ENCODE peak calls at places on chromosomes 3 and 15, in five cellular contexts. B is GM12878, X is testis, L is left lung, P is kidney. R is an unnamed sample.

GRCh38 chr3:9276761-9277370 is 27.4 kb upstream of the SRGAP3 start:
- DNase-seq in X (no peak), B (no peak), P (no peak), L (no peak), R (no peak)

GRCh38 chr15:62390793-62391543 is 225.9 kb upstream of the C2CD4B start:
- DNase-seq in L (peak; percentile 84), P (peak; percentile 84), B (no peak), X (peak; percentile 59), R (no peak)

GRCh38 chr15:31435256-31435781 is 108.7 kb downstream of the KLF13 start:
- DNase-seq in B (peak; percentile 87), X (peak; percentile 87), P (peak; percentile 90), L (peak; percentile 85), R (peak; percentile 46)

GRCh38 chr3:69086133-69086722 is 1.5 kb downstream of the ARL6IP5 start:
- DNase-seq in B (no peak), L (peak; percentile 88), X (peak; percentile 87), P (peak; percentile 93), R (peak; percentile 11)

GRCh38 chr3:45992133-45992729 is 3.4 kb downstream of the FYCO1 start:
- DNase-seq in B (no peak), P (no peak), X (no peak), L (no peak), R (no peak)

GRCh38 chr3:82376883-82377282 is 615.4 kb upstream of the GBE1 start:
- DNase-seq in P (no peak), X (no peak), L (no peak), B (no peak), R (no peak)

GRCh38 chr15:59812889-59813288 is 123.8 kb upstream of the BNIP2 start:
- DNase-seq in L (no peak), B (no peak), X (peak; percentile 62), P (no peak), R (no peak)

GRCh38 chr15:60004019-60004845 is at the start of gene FOXB1:
- DNase-seq in B (no peak), L (peak; percentile 61), P (no peak), X (no peak), R (no peak)

GRCh38 chr3:46690798-46691197 is 2.7 kb downstream of the ALS2CL start:
- DNase-seq in L (no peak), B (no peak), X (no peak), P (peak; percentile 82), R (no peak)

GRCh38 chr15:63708141-63708772 is 111.1 kb downstream of the FBXL22 start:
- DNase-seq in X (no peak), L (no peak), B (no peak), P (no peak), R (no peak)

GRCh38 chr3:66423791-66424190 is 77.0 kb downstream of the LRIG1 start:
- DNase-seq in P (no peak), L (no peak), X (no peak), B (no peak), R (no peak)

GRCh38 chr3:20023663-20024417 is 11.8 kb upstream of the PP2D1 start:
- DNase-seq in B (no peak), L (no peak), X (peak; percentile 65), P (no peak), R (no peak)

GRCh38 chr15:78906310-78906608 is 33.6 kb downstream of the MORF4L1 start:
- DNase-seq in L (no peak), B (no peak), P (no peak), X (no peak), R (no peak)

GRCh38 chr3:179473565-179473964 is 22.3 kb upstream of the GNB4 start:
- DNase-seq in B (no peak), X (no peak), L (no peak), P (no peak), R (no peak)

DNA sequence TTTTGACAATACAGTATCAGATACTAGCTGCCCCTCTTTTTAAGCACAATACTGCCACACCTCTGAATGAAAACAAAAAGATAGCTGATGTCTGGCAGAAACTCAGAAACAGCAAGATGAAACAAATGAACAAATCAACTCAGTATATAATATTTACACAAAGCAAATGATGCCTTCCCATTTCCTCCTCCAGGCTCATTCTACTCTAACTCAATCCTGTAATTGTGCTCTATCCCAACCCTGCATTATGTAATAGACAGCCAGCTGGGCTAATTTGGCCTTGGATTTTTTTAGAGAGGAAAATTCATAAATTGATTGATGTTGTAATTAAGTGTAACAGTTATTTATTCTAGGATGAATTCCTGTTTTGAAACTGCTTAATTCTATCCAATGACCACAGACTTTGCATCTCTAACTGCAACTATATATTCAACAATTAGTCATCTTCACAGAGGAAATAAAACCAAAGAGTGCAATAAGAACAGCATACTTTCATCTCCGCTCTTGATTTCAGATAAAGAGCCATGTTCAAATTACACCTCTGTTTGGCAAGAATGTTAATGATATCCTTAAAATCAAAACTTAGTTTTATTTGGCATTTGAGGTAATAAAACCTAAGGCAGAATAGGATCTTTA is 6.1 kb downstream of the ATG3 start:
- DNase-seq in P (no peak), B (no peak), X (no peak), L (no peak), R (no peak)
- H3K4me3 ChIP-seq in P (no peak overlapping the region), B (peak overlapping the region; percentile 3), X (no peak overlapping the region), L (peak overlapping the region; percentile 6), R (no peak overlapping the region)

GRCh38 chr3:119550090-119550910 is 9.1 kb downstream of the CD80 start:
- DNase-seq in P (no peak), B (no peak), L (no peak), X (no peak), R (no peak)
- TF ChIP-seq CTCF in P (no peak), B (peak; percentile 50), L (no peak), X (no peak), R (no peak)

GRCh38 chr3:29695905-29696238 is 415.0 kb downstream of the RBMS3 start:
- DNase-seq in P (no peak), X (no peak), L (no peak), B (no peak), R (no peak)
- H3K4me1 ChIP-seq in P (no peaks in the 10 kb centered on the region), X (peaks cover 23% of the 10 kb centered on the region), L (peaks cover 16% of the 10 kb centered on the region), B (no peaks in the 10 kb centered on the region), R (peaks cover 5% of the 10 kb centered on the region)

GRCh38 chr15:40904552-40905201 is 10.4 kb downstream of the VPS18 start:
- DNase-seq in X (no peak), L (no peak), P (no peak), B (no peak), R (no peak)

GRCh38 chr15:40909662-40910625 is 15.7 kb downstream of the VPS18 start:
- DNase-seq in P (peak; percentile 74), X (no peak), L (no peak), B (no peak), R (no peak)

GRCh38 chr15:40908095-40908494 is 13.8 kb downstream of the VPS18 start:
- DNase-seq in X (no peak), P (no peak), L (no peak), B (no peak), R (no peak)

GRCh38 chr15:40906101-40906946 is 12.1 kb downstream of the VPS18 start:
- DNase-seq in L (peak; percentile 95), X (peak; percentile 82), B (no peak), P (peak; percentile 97), R (no peak)

GRCh38 chr15:40906947-40907802 is 12.9 kb downstream of the VPS18 start:
- DNase-seq in B (no peak), X (no peak), P (peak; percentile 87), L (peak; percentile 83), R (no peak)
- H3K4me3 ChIP-seq in B (peak overlapping the region; percentile 60), X (peak overlapping the region; percentile 53), P (peak overlapping the region; percentile 64), L (peak overlapping the region; percentile 34), R (peak overlapping the region; percentile 56)

GRCh38 chr3:55607175-55607574 is 120.1 kb upstream of the WNT5A start:
- DNase-seq in L (no peak), B (no peak), X (no peak), P (no peak), R (no peak)

GRCh38 chr3:55608266-55608937 is 121.3 kb upstream of the WNT5A start:
- DNase-seq in L (no peak), B (no peak), P (no peak), X (no peak), R (no peak)

GRCh38 chr3:55605837-55606236 is 118.7 kb upstream of the WNT5A start:
- DNase-seq in X (no peak), L (no peak), P (no peak), B (no peak), R (no peak)

GRCh38 chr3:55607844-55608243 is 120.7 kb upstream of the WNT5A start:
- DNase-seq in B (peak; percentile 91), P (no peak), L (no peak), X (no peak), R (no peak)

DNA sequence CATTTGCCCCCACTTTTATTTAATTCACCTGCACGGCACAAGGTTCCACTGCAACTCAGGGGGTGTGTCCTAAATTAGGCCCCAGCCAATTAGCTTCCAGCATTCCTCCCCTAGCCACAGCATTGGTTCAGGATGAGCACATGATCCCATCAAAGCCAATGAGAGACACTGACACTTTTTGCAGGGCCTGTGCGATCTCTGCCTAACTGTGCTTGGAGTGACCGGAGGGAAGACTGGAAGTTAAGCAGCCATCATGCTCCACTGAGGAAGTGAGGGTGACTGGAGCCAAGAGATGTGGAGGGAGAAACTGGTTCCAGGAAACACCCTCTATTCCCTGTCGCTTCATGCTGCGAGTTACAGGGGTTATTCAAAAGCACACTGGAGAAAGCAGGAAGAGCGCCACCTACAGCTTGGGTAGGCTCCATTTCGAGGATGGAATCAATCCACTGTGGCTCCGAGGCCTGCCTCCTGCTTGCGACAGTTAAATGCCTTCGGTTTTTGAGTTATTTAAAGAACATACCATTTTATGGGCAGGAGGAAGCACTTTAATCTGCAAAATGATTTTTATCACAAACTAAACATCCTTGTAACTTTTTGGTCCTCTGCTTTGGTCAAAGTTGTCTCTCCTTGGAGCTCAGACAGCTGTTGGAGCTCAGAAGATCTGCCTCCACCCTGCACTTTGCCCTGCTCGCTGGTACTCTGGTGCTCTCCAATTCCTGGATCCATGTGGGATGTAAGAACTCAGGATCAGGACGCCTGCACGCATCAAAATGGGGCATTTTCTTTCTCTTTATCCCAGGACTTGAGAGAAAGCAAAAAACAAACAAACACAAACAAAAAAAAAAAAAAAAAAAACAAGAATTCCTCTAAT is 122.4 kb upstream of the WNT5A start:
- DNase-seq in B (no peak), L (no peak), X (peak; percentile 85), P (peak; percentile 79), R (no peak)
- TF ChIP-seq CTCF in B (peak; percentile 2), L (no peak), X (no peak), P (no peak), R (peak; percentile 21)

R was measured in esophagus squamous epithelium.